ENCODE peak calls at places on chromosomes 6 and 20, in four cellular contexts. P is stomach, S is endothelial cell of umbilical vein, O is breast epithelium. Z is an unnamed sample.

GRCh38 chr6:151141685-151142084 is 98.1 kb upstream of the AKAP12 start:
- DNase-seq in O (no peak), P (no peak), S (peak), Z (no peak)

GRCh38 chr6:99739526-99739925 is 132.9 kb downstream of the PRDM13 start:
- DNase-seq in S (no peak), P (peak), O (no peak), Z (no peak)

GRCh38 chr20:51978081-51978501 is 175.8 kb upstream of the SALL4 start:
- DNase-seq in O (no peak), S (no peak), P (no peak), Z (no peak)

GRCh38 chr20:34689486-34689885 is 12.6 kb upstream of the PIGU start:
- DNase-seq in S (peak), O (no peak), P (no peak), Z (no peak)

GRCh38 chr6:21887301-21888185 is 294.0 kb downstream of the SOX4 start:
- DNase-seq in O (no peak), S (peak), P (no peak), Z (no peak)

GRCh38 chr20:46401478-46401860 is 4.9 kb downstream of the ELMO2 start:
- DNase-seq in O (no peak), P (no peak), S (no peak), Z (no peak)

GRCh38 chr20:48645666-48646065 is 182.1 kb downstream of the PREX1 start:
- DNase-seq in S (no peak), O (no peak), P (no peak), Z (peak)

GRCh38 chr6:105318660-105319059 is 84.2 kb downstream of the PREP start:
- DNase-seq in O (no peak), S (no peak), P (no peak), Z (no peak)

GRCh38 chr6:52876056-52876787 is 33.3 kb downstream of the GSTA3 start:
- DNase-seq in O (no peak), S (no peak), P (no peak), Z (no peak)

GRCh38 chr6:87071683-87072082 is 23.2 kb downstream of the CGA start:
- DNase-seq in P (no peak), O (no peak), S (no peak), Z (no peak)

GRCh38 chr6:42236680-42237473 is 19.2 kb upstream of the MRPS10 start:
- DNase-seq in P (no peak), O (no peak), S (no peak), Z (no peak)

GRCh38 chr20:41443667-41444066 is 77.0 kb upstream of the EMILIN3 start:
- DNase-seq in S (no peak), P (no peak), O (no peak), Z (no peak)

GRCh38 chr6:70686548-70687133 is 19.0 kb downstream of the SMAP1 start:
- DNase-seq in O (no peak), S (peak), P (no peak), Z (no peak)

GRCh38 chr6:139577991-139578604 is 203.7 kb upstream of the CITED2 start:
- DNase-seq in P (no peak), O (no peak), S (no peak), Z (no peak)

GRCh38 chr20:3218307-3218988 is 9.2 kb downstream of the ITPA start:
- DNase-seq in O (peak), S (peak), P (peak), Z (peak)

GRCh38 chr6:31243508-31243907 is 28.4 kb downstream of the HLA-C start:
- DNase-seq in S (no peak), P (no peak), O (no peak), Z (no peak)

GRCh38 chr6:42928748-42929087 is 562 bp upstream of the CNPY3 start:
- DNase-seq in P (no peak), S (no peak), O (no peak), Z (no peak)

GRCh38 chr6:5133943-5134342 is 48.8 kb downstream of the PPP1R3G start:
- DNase-seq in O (no peak), S (no peak), P (no peak), Z (no peak)

DNA sequence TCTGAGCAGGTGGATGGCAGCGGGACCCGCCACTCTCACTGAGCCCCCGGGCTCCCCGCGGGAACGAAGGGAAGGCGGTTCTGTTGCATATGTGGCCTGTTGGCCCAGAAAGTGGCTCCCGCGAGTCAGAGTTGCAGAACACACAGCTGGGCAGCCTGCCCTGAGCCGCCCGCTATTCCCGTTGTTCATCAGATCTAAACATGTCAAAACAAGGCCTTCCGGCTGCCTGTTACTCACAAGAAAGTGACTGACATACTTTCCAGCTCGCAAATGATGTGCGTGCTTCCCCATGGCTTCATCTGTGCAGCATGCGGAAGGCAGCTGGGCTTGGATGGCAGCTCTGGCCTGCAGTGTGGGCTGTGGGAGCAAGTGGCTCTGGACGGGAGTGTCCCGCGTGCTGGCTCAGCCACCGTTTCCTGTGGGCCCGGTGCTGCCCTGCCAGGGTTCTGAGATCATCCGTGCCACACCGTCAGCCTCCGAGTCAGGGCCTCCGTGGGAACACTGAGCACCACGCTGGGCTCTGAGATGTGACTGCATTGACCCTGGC is 227.3 kb downstream of the ERMARD start:
- DNase-seq in S (no peak), P (no peak), O (peak), Z (peak)
- TF ChIP-seq POLR2AphosphoS5 in S (no peak), P (no peak), O (no peak), Z (no peak)

GRCh38 chr6:16149305-16149704 is 20.4 kb downstream of the MYLIP start:
- DNase-seq in S (no peak), P (no peak), O (no peak), Z (no peak)

GRCh38 chr6:16150098-16150497 is 21.2 kb downstream of the MYLIP start:
- DNase-seq in O (no peak), S (no peak), P (no peak), Z (no peak)

GRCh38 chr6:16146028-16146427 is 17.1 kb downstream of the MYLIP start:
- DNase-seq in P (no peak), S (peak), O (no peak), Z (no peak)

GRCh38 chr6:16146527-16146955 is 17.7 kb downstream of the MYLIP start:
- DNase-seq in O (no peak), S (peak), P (peak), Z (no peak)

DNA sequence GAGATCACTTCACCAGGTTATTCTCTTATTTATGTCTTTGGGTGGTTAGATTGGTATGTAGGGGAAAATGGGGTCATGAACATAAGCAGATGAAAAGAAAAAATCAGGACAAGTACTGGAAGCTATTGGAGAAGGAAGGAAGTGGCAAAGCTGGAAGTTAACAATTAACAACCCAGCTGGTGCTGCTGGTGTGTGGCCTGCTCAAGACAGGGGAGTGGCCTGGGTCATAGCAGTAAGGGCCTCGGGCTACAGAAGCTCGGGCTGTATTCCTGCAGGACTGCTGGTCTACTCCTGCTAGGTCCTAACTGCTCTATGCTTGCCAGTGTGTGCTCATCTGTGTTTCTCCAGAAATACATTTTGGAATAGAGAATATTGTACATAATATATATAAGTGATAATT is 19.6 kb downstream of the MYLIP start:
- DNase-seq in S (no peak), P (peak), O (no peak), Z (no peak)
- TF ChIP-seq POLR2A in S (no peak), P (no peak), O (no peak), Z (no peak)

DNA sequence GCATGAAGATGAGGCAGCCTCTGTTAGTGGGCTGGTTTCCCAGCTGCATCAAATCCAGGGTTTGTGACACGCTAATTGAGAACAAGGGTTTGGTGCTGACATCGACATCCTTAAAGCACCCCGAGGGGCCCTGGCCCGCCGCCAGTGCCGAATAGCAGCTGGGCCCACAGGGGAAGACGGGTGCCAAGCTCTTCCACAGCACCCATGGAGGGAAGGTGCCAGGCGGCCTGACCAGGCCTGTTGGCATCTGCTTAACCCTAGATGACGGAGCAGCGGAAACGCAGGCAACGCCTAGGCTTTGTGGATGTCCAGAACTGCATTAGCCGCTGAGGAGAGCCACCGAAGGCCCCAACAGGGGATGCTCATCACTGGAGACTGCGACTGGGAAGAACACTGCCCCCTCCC is 16.0 kb downstream of the UQCC2 start:
- DNase-seq in O (no peak), P (no peak), S (no peak), Z (no peak)
- H3K27ac ChIP-seq in O (peak), P (peak), S (peak), Z (peak)

DNA sequence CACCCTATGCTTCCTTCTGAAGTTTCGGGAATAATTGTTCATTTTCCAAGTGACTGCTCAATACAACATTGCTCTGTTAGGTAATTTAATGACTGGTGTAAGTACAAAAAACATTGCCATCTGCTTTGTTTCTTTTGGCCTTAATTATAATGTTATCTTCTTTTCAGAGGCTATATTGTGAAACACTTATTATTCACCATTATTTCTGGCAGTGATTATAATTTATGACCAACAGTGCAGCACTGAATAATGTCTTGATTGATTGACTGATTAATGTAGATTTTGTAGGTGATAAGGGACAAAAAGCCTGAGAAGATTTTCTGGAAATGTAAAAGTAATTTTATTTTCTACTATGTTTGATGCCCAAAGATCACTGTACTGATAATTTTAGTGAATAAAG is 377.7 kb downstream of the PLCB1 start:
- DNase-seq in P (no peak), S (peak), O (no peak), Z (no peak)
- TF ChIP-seq POLR2AphosphoS5 in P (no peak), S (no peak), O (no peak), Z (no peak)

GRCh38 chr20:58544891-58545290 is 29.7 kb upstream of the APCDD1L start:
- DNase-seq in O (no peak), P (peak), S (no peak), Z (no peak)
- TF ChIP-seq POLR2A in O (no peak), P (no peak), S (no peak), Z (no peak)

GRCh38 chr6:109451376-109451775 is 4.2 kb downstream of the MICAL1 start:
- DNase-seq in O (no peak), P (no peak), S (no peak), Z (no peak)

GRCh38 chr6:109453156-109453555 is 2.4 kb downstream of the MICAL1 start:
- DNase-seq in P (no peak), O (no peak), S (no peak), Z (no peak)

GRCh38 chr6:109453594-109454482 is 1.7 kb downstream of the MICAL1 start:
- DNase-seq in P (no peak), S (no peak), O (no peak), Z (peak)

GRCh38 chr6:109450801-109451200 is 4.8 kb downstream of the MICAL1 start:
- DNase-seq in P (no peak), O (no peak), S (no peak), Z (no peak)

GRCh38 chr6:109452181-109452580 is 3.4 kb downstream of the MICAL1 start:
- DNase-seq in S (no peak), P (no peak), O (no peak), Z (no peak)
- H3K27ac ChIP-seq in S (no peak), P (no peak), O (no peak), Z (no peak)

GRCh38 chr6:18328549-18328922 is 58.6 kb upstream of the RNF144B start:
- DNase-seq in P (no peak), S (no peak), O (no peak), Z (no peak)
- TF ChIP-seq POLR2AphosphoS5 in P (no peak), S (no peak), O (no peak), Z (peak)

GRCh38 chr6:166658115-166658791 is 31.2 kb upstream of the RPS6KA2 start:
- DNase-seq in P (no peak), S (no peak), O (no peak), Z (no peak)
- TF ChIP-seq POLR2A in P (no peak), S (no peak), O (no peak), Z (no peak)